ENCODE peak calls at places on chromosomes 12 and 14, in six cellular contexts. W, G, Y, E, C and Z are unnamed samples. For H3K4me1 and H3K27me3, the result is how much of the 10 kb centered on the place peaks cover.

GRCh38 chr14:35122696-35123387 is 490 bp downstream of the PRORP start:
- DNase-seq in W (no peak), G (peak), Y (no peak), E (no peak), C (no peak), Z (no peak)

GRCh38 chr12:85642810-85643209 is 193.4 kb downstream of the RASSF9 start:
- DNase-seq in W (no peak), G (peak), Y (no peak), E (no peak), C (peak), Z (no peak)

GRCh38 chr12:108895220-108895802 is 15.4 kb downstream of the DAO start:
- DNase-seq in W (no peak), G (no peak), Y (no peak), E (no peak), C (no peak), Z (no peak)

GRCh38 chr12:108689314-108690190 is 41.8 kb downstream of the CORO1C start:
- DNase-seq in W (no peak), G (peak), Y (no peak), E (peak), C (peak), Z (no peak)

GRCh38 chr12:103930787-103931536 is 752 bp downstream of the HSP90B1 start:
- DNase-seq in W (peak), G (peak), Y (peak), E (peak), C (peak), Z (peak)

GRCh38 chr14:71142375-71143038 is 235.2 kb downstream of the PCNX1 start:
- DNase-seq in W (no peak), G (peak), Y (no peak), E (no peak), C (no peak), Z (no peak)

GRCh38 chr12:89468648-89469326 is 55.8 kb downstream of the GALNT4 start:
- DNase-seq in W (no peak), G (no peak), Y (no peak), E (no peak), C (no peak), Z (no peak)

GRCh38 chr12:116202940-116203339 is 74.6 kb downstream of the MED13L start:
- DNase-seq in W (no peak), G (peak), Y (no peak), E (no peak), C (no peak), Z (no peak)

GRCh38 chr14:68921666-68922065 is 57.4 kb downstream of the ACTN1 start:
- DNase-seq in W (no peak), G (no peak), Y (no peak), E (no peak), C (peak), Z (no peak)

GRCh38 chr12:26032290-26032689 is 73.8 kb downstream of the RASSF8 start:
- DNase-seq in W (no peak), G (no peak), Y (no peak), E (no peak), C (no peak), Z (no peak)

GRCh38 chr12:53585726-53586125 is 40.5 kb downstream of the ATF7 start:
- DNase-seq in W (no peak), G (no peak), Y (no peak), E (no peak), C (peak), Z (no peak)

GRCh38 chr12:120010661-120011230 is 21.7 kb downstream of the BICDL1 start:
- DNase-seq in W (no peak), G (no peak), Y (no peak), E (no peak), C (no peak), Z (no peak)
- H3K27ac ChIP-seq in W (no peak), G (no peak), Y (peak), E (no peak), C (no peak), Z (no peak)

GRCh38 chr12:65500121-65500846 is 221.8 kb downstream of the MSRB3 start:
- DNase-seq in W (no peak), G (peak), Y (no peak), E (no peak), C (no peak), Z (no peak)

GRCh38 chr12:65495233-65495632 is 216.8 kb downstream of the MSRB3 start:
- DNase-seq in W (no peak), G (peak), Y (no peak), E (no peak), C (no peak), Z (no peak)

GRCh38 chr12:65496617-65497016 is 218.1 kb downstream of the MSRB3 start:
- DNase-seq in W (peak), G (peak), Y (no peak), E (no peak), C (no peak), Z (no peak)

GRCh38 chr12:65499167-65499566 is 220.7 kb downstream of the MSRB3 start:
- DNase-seq in W (no peak), G (no peak), Y (no peak), E (no peak), C (no peak), Z (no peak)

GRCh38 chr12:65497645-65498044 is 219.2 kb downstream of the MSRB3 start:
- DNase-seq in W (no peak), G (no peak), Y (no peak), E (no peak), C (no peak), Z (no peak)
- H3K4me1 ChIP-seq in W (under half), G (under half), Y (under half), E (under half), C (under half), Z (under half)

GRCh38 chr14:81427348-81428058 is 27.4 kb upstream of the STON2 start:
- DNase-seq in W (peak), G (no peak), Y (no peak), E (peak), C (peak), Z (peak)
- H3K27me3 ChIP-seq in W (half or more), G (under half), Y (under half), E (under half), C (under half), Z (under half)

GRCh38 chr14:95675486-95675885 is 10.7 kb upstream of the TCL1B start:
- DNase-seq in W (no peak), G (no peak), Y (no peak), E (no peak), C (no peak), Z (no peak)

GRCh38 chr14:95677168-95677835 is 8.9 kb upstream of the TCL1B start:
- DNase-seq in W (no peak), G (no peak), Y (peak), E (no peak), C (no peak), Z (no peak)

GRCh38 chr14:95679995-95680735 is 6.1 kb upstream of the TCL1B start:
- DNase-seq in W (no peak), G (no peak), Y (peak), E (no peak), C (peak), Z (no peak)

GRCh38 chr14:95681153-95681552 is 5.1 kb upstream of the TCL1B start:
- DNase-seq in W (no peak), G (no peak), Y (no peak), E (no peak), C (no peak), Z (peak)

DNA sequence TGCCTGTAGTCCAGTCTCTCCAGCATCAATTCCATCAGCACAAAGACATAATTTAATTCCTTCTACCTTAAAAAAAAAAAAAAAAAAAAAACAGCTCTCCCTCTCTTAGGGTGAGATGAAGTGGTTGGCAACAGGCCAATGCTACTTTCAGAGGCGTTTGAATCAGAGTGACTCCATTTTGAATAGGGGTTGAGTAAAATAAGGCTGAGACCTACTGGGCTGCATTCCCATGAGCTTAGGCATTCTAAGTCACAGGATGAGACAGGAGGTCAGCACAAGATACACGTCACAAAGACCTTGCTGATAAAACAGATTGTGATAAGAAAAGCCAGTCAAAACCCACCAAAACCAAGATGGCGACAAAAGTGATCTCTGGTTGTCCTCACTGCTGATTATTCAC is 7.1 kb upstream of the TCL1B start:
- DNase-seq in W (no peak), G (no peak), Y (no peak), E (no peak), C (no peak), Z (no peak)
- H3K27ac ChIP-seq in W (no peak), G (no peak), Y (no peak), E (no peak), C (no peak), Z (no peak)

GRCh38 chr12:7937867-7938506 is 2.0 kb upstream of the SLC2A3 start:
- DNase-seq in W (no peak), G (no peak), Y (no peak), E (no peak), C (no peak), Z (no peak)

GRCh38 chr12:7934153-7934552 is 1.8 kb downstream of the SLC2A3 start:
- DNase-seq in W (no peak), G (no peak), Y (no peak), E (no peak), C (no peak), Z (no peak)

GRCh38 chr12:7934560-7935463 is 1.2 kb downstream of the SLC2A3 start:
- DNase-seq in W (no peak), G (no peak), Y (no peak), E (no peak), C (no peak), Z (no peak)

GRCh38 chr12:7935464-7935772 is 569 bp downstream of the SLC2A3 start:
- DNase-seq in W (no peak), G (no peak), Y (no peak), E (no peak), C (no peak), Z (no peak)

DNA sequence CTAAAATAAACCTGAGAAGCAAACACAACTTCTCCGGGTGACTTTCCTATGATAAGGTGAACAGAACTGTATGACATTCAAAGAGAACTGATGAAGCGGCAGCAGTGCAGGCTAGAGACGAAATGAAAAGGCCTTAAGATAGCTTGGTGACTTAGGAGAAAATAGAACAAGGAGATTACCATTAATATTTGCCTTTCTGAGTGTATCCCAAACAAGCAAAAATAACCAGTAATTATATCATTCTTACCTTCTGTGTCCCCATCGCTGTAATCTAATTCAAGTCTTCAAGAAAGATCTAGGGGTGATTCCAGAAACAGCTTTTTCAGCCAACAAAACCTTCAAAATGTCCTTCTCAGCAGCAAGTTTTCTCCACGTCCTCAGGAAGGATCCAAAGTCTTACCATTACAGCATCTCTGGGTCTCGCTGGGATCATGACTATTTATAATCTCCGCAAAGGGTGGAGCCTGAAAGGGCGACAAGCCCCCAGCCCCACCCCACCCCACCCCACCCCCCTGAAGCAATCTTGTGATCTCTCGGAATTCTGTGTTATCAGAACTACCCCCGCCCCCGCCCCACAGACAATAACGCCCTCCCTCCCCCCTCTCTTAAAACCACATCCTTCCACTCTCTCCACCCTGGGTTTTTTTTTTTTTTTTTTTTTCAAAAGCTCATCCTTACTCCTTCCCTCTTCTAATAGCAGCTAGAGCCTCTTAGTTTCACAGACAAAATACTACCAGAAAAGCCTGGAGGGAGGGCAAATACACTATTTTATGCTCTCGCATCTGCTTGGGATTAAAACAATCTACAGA is at the start of gene SLC2A3:
- DNase-seq in W (peak), G (peak), Y (peak), E (peak), C (peak), Z (peak)
- H3K4me1 ChIP-seq in W (under half), G (under half), Y (under half), E (under half), C (under half), Z (under half)

GRCh38 chr14:24078146-24078545 is 6.8 kb downstream of the CPNE6 start:
- DNase-seq in W (no peak), G (no peak), Y (no peak), E (no peak), C (no peak), Z (no peak)
- H3K27me3 ChIP-seq in W (under half), G (half or more), Y (under half), E (under half), C (under half), Z (under half)